ENCODE peak calls at places on chromosomes 11 and 22, in five cellular contexts. Y is GM23338, E is GM23248, Z is HCT116, T is K562. R is an unnamed sample.
A peak's percentile ranks its signal among the peaks of the same experiment; 100 is the strongest.

GRCh38 chr22:39520874-39521857 is 804 bp downstream of the ATF4 start:
- DNase-seq in T (peak; percentile 71), E (peak; percentile 92), Z (no peak), Y (peak; percentile 76), R (peak; percentile 70)

GRCh38 chr11:59560290-59560701 is 49.0 kb downstream of the OR4D9 start:
- DNase-seq in Z (peak; percentile 85), Y (peak; percentile 91), T (peak; percentile 45), E (peak; percentile 67), R (peak; percentile 78)

GRCh38 chr11:42555197-42555596 is 756.6 kb upstream of the API5 start:
- DNase-seq in Z (no peak), Y (no peak), T (no peak), E (no peak), R (peak; percentile 6)

GRCh38 chr11:123351375-123351774 is 78.7 kb upstream of the GRAMD1B start:
- DNase-seq in Z (no peak), E (no peak), Y (peak; percentile 55), T (no peak), R (peak; percentile 18)

GRCh38 chr11:126190792-126191191 is 20.7 kb downstream of the RPUSD4 start:
- DNase-seq in T (no peak), E (no peak), Z (no peak), Y (no peak), R (no peak)

GRCh38 chr11:46278387-46279173 is 1.1 kb downstream of the CREB3L1 start:
- DNase-seq in Y (peak; percentile 87), Z (no peak), E (peak; percentile 86), T (peak; percentile 87), R (peak; percentile 59)

GRCh38 chr22:48434156-48434867 is 1393.4 kb downstream of the BRD1 start:
- DNase-seq in E (no peak), Y (no peak), T (no peak), Z (no peak), R (no peak)

GRCh38 chr11:135069884-135070283 is 657.8 kb upstream of the B3GAT1 start:
- DNase-seq in T (no peak), Y (no peak), E (peak; percentile 14), Z (no peak), R (no peak)

GRCh38 chr11:62786318-62787004 is 741 bp upstream of the TMEM179B start:
- DNase-seq in T (peak; percentile 91), E (peak; percentile 92), Y (peak; percentile 97), Z (peak; percentile 67), R (peak; percentile 78)

GRCh38 chr22:36238348-36239149 is 778 bp downstream of the APOL2 start:
- DNase-seq in T (peak; percentile 36), Y (no peak), E (peak; percentile 47), Z (no peak), R (no peak)

GRCh38 chr11:1839924-1840779 is 1.4 kb downstream of the TNNI2 start:
- DNase-seq in E (no peak), T (no peak), Z (no peak), Y (no peak), R (no peak)

GRCh38 chr11:120324932-120325810 is at the start of gene TLCD5:
- DNase-seq in E (peak; percentile 83), T (peak; percentile 60), Y (peak; percentile 95), Z (peak; percentile 54), R (peak; percentile 66)

GRCh38 chr11:33861366-33861765 is 30.5 kb downstream of the LMO2 start:
- DNase-seq in Y (no peak), E (no peak), Z (no peak), T (no peak), R (no peak)

GRCh38 chr22:37745548-37746365 is 48.9 kb downstream of the TRIOBP start:
- DNase-seq in Z (no peak), T (peak; percentile 90), Y (peak; percentile 97), E (peak; percentile 95), R (peak; percentile 84)

GRCh38 chr11:20712912-20713311 is 43.5 kb downstream of the NELL1 start:
- DNase-seq in E (no peak), Z (no peak), Y (peak; percentile 2), T (no peak), R (no peak)

GRCh38 chr11:96254087-96254486 is 88.9 kb downstream of the MAML2 start:
- DNase-seq in T (no peak), E (peak; percentile 65), Y (peak; percentile 22), Z (no peak), R (no peak)

GRCh38 chr22:29226246-29226981 is 20.7 kb downstream of the EMID1 start:
- DNase-seq in Z (no peak), E (no peak), Y (no peak), T (no peak), R (no peak)

GRCh38 chr11:112344040-112344413 is 83.4 kb upstream of the PLET1 start:
- DNase-seq in T (no peak), Z (no peak), Y (no peak), E (no peak), R (no peak)

GRCh38 chr11:132438418-132438817 is 1068.0 kb downstream of the NTM start:
- DNase-seq in T (no peak), Z (no peak), E (no peak), Y (no peak), R (no peak)

GRCh38 chr11:90531001-90531400 is 308.2 kb upstream of the CHORDC1 start:
- DNase-seq in T (no peak), E (no peak), Z (no peak), Y (no peak), R (no peak)

GRCh38 chr11:60672255-60672654 is 27.2 kb upstream of the MS4A8 start:
- DNase-seq in E (no peak), Z (no peak), T (no peak), Y (no peak), R (no peak)

GRCh38 chr11:35477871-35478270 is 47.5 kb downstream of the PAMR1 start:
- DNase-seq in E (no peak), Y (peak; percentile 43), Z (no peak), T (no peak), R (no peak)

GRCh38 chr11:17974246-17974645 is 38.6 kb downstream of the SERGEF start:
- DNase-seq in E (no peak), Z (no peak), Y (no peak), T (no peak), R (no peak)

GRCh38 chr11:568306-569259 is 7.7 kb upstream of the PHRF1 start:
- DNase-seq in T (peak; percentile 97), Z (peak; percentile 76), Y (peak; percentile 95), E (peak; percentile 98), R (peak; percentile 84)

GRCh38 chr11:567036-567628 is 6.4 kb downstream of the RASSF7 start:
- DNase-seq in Z (no peak), E (no peak), Y (no peak), T (no peak), R (no peak)

GRCh38 chr11:571802-572185 is 4.5 kb upstream of the PHRF1 start:
- DNase-seq in Y (no peak), T (no peak), E (no peak), Z (no peak), R (no peak)

GRCh38 chr11:567629-568258 is 7.0 kb downstream of the RASSF7 start:
- DNase-seq in E (peak; percentile 33), Z (no peak), Y (no peak), T (no peak), R (no peak)

GRCh38 chr11:569273-569885 is 6.9 kb upstream of the PHRF1 start:
- DNase-seq in Y (peak; percentile 36), T (no peak), Z (no peak), E (peak; percentile 50), R (no peak)
- H3K27ac ChIP-seq in Y (no peak overlapping the region), T (peak overlapping the region; percentile 82), Z (peak overlapping the region; percentile 96), E (peak overlapping the region; percentile 46), R (peak overlapping the region; percentile 57)

GRCh38 chr22:41914611-41915034 is 251 bp downstream of the SHISA8 start:
- DNase-seq in T (no peak), E (no peak), Z (no peak), Y (no peak), R (no peak)

GRCh38 chr22:41913842-41914534 is 886 bp downstream of the SHISA8 start:
- DNase-seq in E (peak; percentile 18), T (no peak), Y (peak; percentile 84), Z (no peak), R (no peak)

GRCh38 chr22:41911292-41911611 is 3.6 kb downstream of the SHISA8 start:
- DNase-seq in Y (no peak), E (no peak), T (no peak), Z (no peak), R (no peak)

GRCh38 chr22:41912338-41913039 is 2.4 kb downstream of the SHISA8 start:
- DNase-seq in Z (no peak), E (no peak), T (no peak), Y (no peak), R (no peak)

DNA sequence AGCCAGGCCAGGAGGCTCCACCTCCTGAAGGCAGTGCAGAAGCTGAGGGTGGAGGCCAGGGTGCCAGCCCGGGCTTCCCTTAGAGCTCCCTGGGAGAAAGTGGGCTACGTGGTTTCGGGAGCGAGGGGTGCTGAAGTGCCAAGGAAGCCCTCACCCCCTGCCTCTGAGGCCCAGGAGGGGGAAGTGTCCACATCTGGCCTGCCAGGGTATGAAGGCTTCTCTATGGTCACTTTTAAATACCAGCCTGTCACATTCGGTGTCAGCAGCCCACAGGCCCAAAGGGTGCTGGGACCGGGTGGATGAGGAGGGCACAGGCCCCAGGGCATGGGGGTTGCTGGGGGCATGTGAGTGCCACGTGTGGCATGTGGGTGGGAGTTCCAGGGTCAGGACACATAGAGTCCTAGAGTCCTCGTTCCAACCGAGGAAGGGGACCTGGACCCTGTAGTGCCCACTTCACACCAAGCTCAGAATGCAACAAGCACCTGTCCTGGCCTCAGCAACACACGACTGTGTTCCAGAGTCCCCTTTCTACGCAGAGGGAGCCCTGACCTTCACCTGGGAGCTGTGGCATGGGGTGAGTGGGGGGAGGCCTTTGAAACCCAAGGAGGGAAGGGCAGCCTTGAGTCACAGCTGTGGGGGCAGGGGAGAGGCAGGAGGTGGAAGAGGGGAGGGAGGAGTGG is 1.7 kb downstream of the SHISA8 start:
- DNase-seq in E (no peak), T (no peak), Y (no peak), Z (no peak), R (no peak)
- TF ChIP-seq EZH2 in E (no peak), T (no peak), Y (peak; percentile 78), Z (no peak), R (peak; percentile 49)

GRCh38 chr11:77345621-77346020 is 44.1 kb upstream of the GDPD4 start:
- DNase-seq in Z (no peak), Y (no peak), T (no peak), E (peak; percentile 69), R (peak; percentile 69)

DNA sequence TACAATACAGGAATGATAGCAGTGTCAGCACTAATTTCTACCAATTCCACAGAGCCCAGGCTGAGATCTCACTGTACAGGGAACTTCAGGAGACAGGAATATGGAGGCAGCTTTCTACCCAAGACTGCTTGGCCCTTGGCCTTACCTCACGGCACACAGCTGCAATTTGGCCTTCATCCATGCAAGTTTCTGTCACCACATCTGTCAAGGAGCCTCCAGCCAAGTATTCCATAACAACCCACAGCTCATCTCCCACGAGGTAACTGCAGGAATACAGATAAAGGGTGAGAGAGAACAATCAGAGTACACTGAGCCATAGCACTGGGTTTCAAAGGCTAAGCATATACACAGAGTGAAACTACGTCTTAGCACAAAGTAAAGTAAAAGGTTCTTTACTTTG is 39.0 kb upstream of the GDPD4 start:
- DNase-seq in E (no peak), T (no peak), Z (no peak), Y (no peak), R (no peak)
- H2AFZ ChIP-seq in E (no peak overlapping the region), T (no peak overlapping the region), Z (no peak overlapping the region), Y (no peak overlapping the region), R (no peak overlapping the region)

DNA sequence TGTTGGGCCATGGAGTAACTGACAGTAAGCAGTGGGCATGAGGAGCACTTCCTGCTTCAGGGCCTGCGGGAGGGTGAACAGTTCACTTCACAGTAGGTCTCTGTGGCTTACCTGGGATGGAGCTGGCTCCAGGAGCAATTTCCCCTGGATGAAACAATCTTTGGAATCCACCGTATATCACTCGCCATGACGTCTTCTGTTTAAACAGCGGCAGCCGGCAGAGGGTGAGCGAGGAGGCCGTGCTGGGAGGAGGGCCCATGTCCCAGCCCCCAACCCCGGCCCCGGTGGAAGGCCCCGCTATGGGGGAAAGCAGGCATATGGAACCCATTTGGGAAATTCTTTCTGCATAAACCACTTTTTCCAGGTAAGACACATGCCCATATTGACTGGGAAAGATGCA is 40.1 kb downstream of the SMIM38 start:
- DNase-seq in T (no peak), Y (no peak), E (no peak), Z (no peak), R (no peak)
- H3K27ac ChIP-seq in T (no peak overlapping the region), Y (no peak overlapping the region), E (no peak overlapping the region), Z (no peak overlapping the region), R (no peak overlapping the region)